ENCODE peak calls at places on chromosome 5, in ten cellular contexts. X, Y, T, A, S, N, Z, F, Q and D are unnamed samples.

GRCh38 chr5:8613078-8613685 is 744.2 kb downstream of the MTRR start:
- DNase-seq in X (no peak), Y (no peak), T (no peak), A (no peak), S (no peak), N (no peak), Z (no peak), F (no peak), Q (peak), D (no peak)

GRCh38 chr5:31113101-31113500 is 80.4 kb upstream of the CDH6 start:
- DNase-seq in X (no peak), Y (no peak), T (no peak), A (no peak), S (no peak), N (no peak), Z (no peak), F (no peak), Q (no peak), D (no peak)

GRCh38 chr5:6410421-6410820 is 32.1 kb upstream of the MED10 start:
- DNase-seq in X (no peak), Y (no peak), T (no peak), A (no peak), S (no peak), N (no peak), Z (no peak), F (no peak), Q (no peak), D (no peak)

GRCh38 chr5:36877667-36878420 is 1.3 kb downstream of the NIPBL start:
- DNase-seq in X (no peak), Y (peak), T (peak), A (no peak), S (peak), N (no peak), Z (no peak), F (peak), Q (peak), D (no peak)

GRCh38 chr5:134948929-134949328 is 18.8 kb upstream of the CATSPER3 start:
- DNase-seq in X (peak), Y (peak), T (no peak), A (no peak), S (no peak), N (peak), Z (no peak), F (no peak), Q (no peak), D (no peak)

GRCh38 chr5:138925090-138925635 is 50.0 kb upstream of the LRRTM2 start:
- DNase-seq in X (no peak), Y (no peak), T (no peak), A (no peak), S (no peak), N (no peak), Z (no peak), F (no peak), Q (no peak), D (no peak)

GRCh38 chr5:173454381-173454763 is 126.2 kb upstream of the STC2 start:
- DNase-seq in X (no peak), Y (no peak), T (no peak), A (no peak), S (no peak), N (no peak), Z (no peak), F (no peak), Q (peak), D (no peak)

GRCh38 chr5:101390317-101390908 is 487.3 kb upstream of the ST8SIA4 start:
- DNase-seq in X (no peak), Y (peak), T (peak), A (no peak), S (peak), N (no peak), Z (no peak), F (peak), Q (peak), D (no peak)

GRCh38 chr5:169408166-169408565 is 107.2 kb upstream of the SLIT3 start:
- DNase-seq in X (no peak), Y (no peak), T (no peak), A (no peak), S (no peak), N (no peak), Z (no peak), F (no peak), Q (no peak), D (no peak)

GRCh38 chr5:157918811-157919742 is 60.1 kb upstream of the CLINT1 start:
- DNase-seq in X (no peak), Y (peak), T (no peak), A (peak), S (no peak), N (peak), Z (no peak), F (no peak), Q (no peak), D (no peak)

GRCh38 chr5:88675159-88675757 is 207.7 kb downstream of the MEF2C start:
- DNase-seq in X (no peak), Y (no peak), T (no peak), A (no peak), S (no peak), N (no peak), Z (no peak), F (no peak), Q (no peak), D (no peak)

GRCh38 chr5:499233-500209 is 24.7 kb downstream of the SLC9A3 start:
- DNase-seq in X (no peak), Y (no peak), T (no peak), A (no peak), S (no peak), N (no peak), Z (no peak), F (no peak), Q (no peak), D (no peak)

GRCh38 chr5:149153751-149154610 is 12.7 kb downstream of the ABLIM3 start:
- DNase-seq in X (no peak), Y (no peak), T (no peak), A (no peak), S (no peak), N (no peak), Z (no peak), F (peak), Q (peak), D (no peak)
- TF ChIP-seq CTCF in X (no peak), Y (no peak), T (no peak), A (no peak), S (no peak), N (no peak), Z (no peak), F (peak), Q (no peak), D (no peak)

GRCh38 chr5:133928690-133929393 is 39.6 kb downstream of the C5orf15 start:
- DNase-seq in X (no peak), Y (no peak), T (no peak), A (no peak), S (no peak), N (no peak), Z (no peak), F (no peak), Q (no peak), D (no peak)

GRCh38 chr5:133932441-133933168 is 35.8 kb downstream of the C5orf15 start:
- DNase-seq in X (no peak), Y (no peak), T (no peak), A (no peak), S (no peak), N (peak), Z (no peak), F (peak), Q (no peak), D (no peak)

GRCh38 chr5:133931546-133931945 is 36.9 kb downstream of the C5orf15 start:
- DNase-seq in X (no peak), Y (no peak), T (no peak), A (no peak), S (no peak), N (no peak), Z (no peak), F (no peak), Q (no peak), D (no peak)

GRCh38 chr5:133930824-133931111 is 37.7 kb downstream of the C5orf15 start:
- DNase-seq in X (no peak), Y (no peak), T (no peak), A (no peak), S (no peak), N (no peak), Z (no peak), F (no peak), Q (no peak), D (no peak)

DNA sequence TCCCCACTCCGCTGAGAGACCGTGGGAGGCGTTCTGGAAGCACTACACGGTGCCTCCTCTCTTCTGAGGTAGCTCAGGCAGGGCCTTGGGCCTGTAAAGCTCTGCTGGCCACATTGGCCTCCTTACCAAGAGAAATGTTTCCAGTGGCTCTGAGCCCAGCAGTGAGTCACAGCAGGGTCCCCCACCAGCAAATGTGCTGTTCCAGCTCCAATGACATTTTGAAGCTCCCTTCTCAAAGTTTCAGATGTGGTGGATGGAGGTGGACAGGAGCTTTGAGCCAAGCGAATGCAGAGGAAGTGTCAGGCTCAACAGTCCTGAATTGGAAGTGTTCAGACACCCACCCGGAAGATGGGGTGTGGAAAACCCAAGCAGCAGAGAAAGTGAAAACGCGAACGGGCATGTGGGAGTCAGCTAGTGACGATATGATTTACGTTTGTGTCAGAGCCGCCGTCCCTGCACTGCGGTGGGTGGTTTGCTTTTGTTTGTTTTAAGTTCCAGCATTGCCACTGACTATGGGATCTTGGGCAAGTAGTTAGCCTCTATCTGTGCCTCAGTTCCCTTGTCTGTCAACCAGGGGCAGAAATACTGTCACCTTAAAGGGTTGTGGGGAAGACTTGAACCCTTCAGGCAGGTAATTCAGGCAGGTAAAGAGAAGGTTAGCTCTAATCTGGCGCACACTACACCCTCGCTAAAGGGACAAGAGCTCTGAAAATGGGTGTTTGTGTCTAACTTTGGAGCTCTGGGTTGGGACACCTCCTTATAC is 38.2 kb downstream of the C5orf15 start:
- DNase-seq in X (no peak), Y (no peak), T (no peak), A (no peak), S (no peak), N (peak), Z (no peak), F (peak), Q (no peak), D (no peak)
- H3K27ac ChIP-seq in X (no peak), Y (no peak), T (no peak), A (no peak), S (no peak), N (no peak), Z (no peak), F (peak), Q (no peak), D (no peak)

GRCh38 chr5:50665091-50665490 is 1.3 kb upstream of the PARP8 start:
- DNase-seq in X (no peak), Y (no peak), T (no peak), A (no peak), S (no peak), N (no peak), Z (no peak), F (no peak), Q (no peak), D (no peak)

GRCh38 chr5:50667079-50667652 is 729 bp downstream of the PARP8 start:
- DNase-seq in X (peak), Y (peak), T (peak), A (peak), S (no peak), N (peak), Z (peak), F (no peak), Q (no peak), D (peak)

GRCh38 chr5:50663636-50664035 is 2.8 kb upstream of the PARP8 start:
- DNase-seq in X (peak), Y (no peak), T (no peak), A (peak), S (no peak), N (peak), Z (no peak), F (no peak), Q (no peak), D (peak)

GRCh38 chr5:50666261-50667078 is at the start of gene PARP8:
- DNase-seq in X (peak), Y (no peak), T (peak), A (peak), S (no peak), N (peak), Z (peak), F (no peak), Q (no peak), D (peak)

DNA sequence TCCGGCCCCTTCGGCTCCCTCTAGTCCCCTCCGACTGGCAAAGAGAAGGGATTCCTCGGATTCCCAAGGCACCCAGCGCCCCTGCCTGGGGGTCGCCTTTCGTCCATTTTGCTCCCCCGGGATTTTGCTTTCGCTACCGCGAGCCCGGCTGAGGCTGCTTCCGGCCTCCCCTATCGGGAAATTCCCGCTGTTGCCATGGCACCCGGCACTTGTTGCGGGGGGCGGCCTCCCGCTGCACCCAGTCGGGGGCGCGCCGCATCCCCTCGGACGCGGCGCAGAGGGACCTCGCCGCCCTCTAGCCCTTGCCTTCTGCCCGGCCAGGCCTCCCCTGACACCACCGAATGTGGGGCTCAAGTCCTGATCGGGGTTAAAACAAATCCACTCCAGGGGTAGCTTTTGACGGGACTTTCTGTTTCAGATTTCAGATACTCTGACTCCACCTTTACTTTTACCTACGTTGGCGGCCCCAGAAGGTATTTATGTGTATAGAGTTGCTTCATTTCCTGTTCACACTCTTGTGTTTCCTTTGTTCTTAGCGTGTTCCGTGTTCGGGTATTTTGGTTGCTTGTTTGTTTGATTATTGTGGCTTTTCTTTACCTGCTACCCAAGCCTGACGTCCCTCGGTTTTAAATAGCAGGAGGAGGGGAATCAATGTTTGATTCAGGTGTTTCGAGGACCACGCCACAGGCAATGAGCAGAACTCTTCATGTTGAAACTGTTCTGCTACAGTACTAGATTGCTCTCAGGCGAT is 1.4 kb downstream of the PARP8 start:
- DNase-seq in X (peak), Y (peak), T (peak), A (peak), S (no peak), N (peak), Z (no peak), F (no peak), Q (no peak), D (peak)
- TF ChIP-seq POLR2AphosphoS5 in X (no peak), Y (no peak), T (peak), A (no peak), S (peak), N (peak), Z (no peak), F (no peak), Q (no peak), D (no peak)

GRCh38 chr5:107108111-107108510 is 562.6 kb downstream of the EFNA5 start:
- DNase-seq in X (no peak), Y (no peak), T (no peak), A (no peak), S (no peak), N (no peak), Z (no peak), F (no peak), Q (no peak), D (no peak)

GRCh38 chr5:107103522-107103921 is 567.2 kb downstream of the EFNA5 start:
- DNase-seq in X (no peak), Y (no peak), T (no peak), A (no peak), S (no peak), N (no peak), Z (no peak), F (no peak), Q (no peak), D (no peak)

GRCh38 chr5:107104040-107104773 is 566.5 kb downstream of the EFNA5 start:
- DNase-seq in X (no peak), Y (no peak), T (no peak), A (no peak), S (no peak), N (no peak), Z (peak), F (no peak), Q (no peak), D (no peak)

GRCh38 chr5:107100121-107100520 is 570.6 kb downstream of the EFNA5 start:
- DNase-seq in X (no peak), Y (no peak), T (no peak), A (no peak), S (no peak), N (no peak), Z (no peak), F (no peak), Q (no peak), D (no peak)

DNA sequence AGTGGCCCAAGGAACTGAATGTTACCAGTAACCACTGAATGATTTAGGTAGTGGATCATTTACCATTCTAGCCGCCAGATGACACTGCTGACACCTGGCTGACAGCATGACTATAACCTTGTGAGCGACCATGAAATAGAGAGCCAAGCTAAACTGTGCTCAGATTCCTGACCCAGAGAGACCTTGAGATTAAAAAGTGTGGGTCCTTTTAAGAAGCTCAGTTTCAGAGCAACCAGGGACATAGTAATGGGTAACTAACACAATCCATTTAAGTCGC is 566.0 kb downstream of the EFNA5 start:
- DNase-seq in X (no peak), Y (no peak), T (peak), A (no peak), S (no peak), N (no peak), Z (no peak), F (no peak), Q (no peak), D (no peak)
- TF ChIP-seq CTCF in X (no peak), Y (no peak), T (peak), A (no peak), S (no peak), N (no peak), Z (peak), F (no peak), Q (peak), D (no peak)

GRCh38 chr5:124935060-124935459 is 188.6 kb upstream of the ZNF608 start:
- DNase-seq in X (no peak), Y (no peak), T (no peak), A (no peak), S (no peak), N (peak), Z (no peak), F (no peak), Q (no peak), D (no peak)
- H3K27ac ChIP-seq in X (no peak), Y (no peak), T (no peak), A (no peak), S (no peak), N (no peak), Z (no peak), F (no peak), Q (no peak), D (no peak)

GRCh38 chr5:14246350-14247053 is 103.4 kb downstream of the TRIO start:
- DNase-seq in X (no peak), Y (no peak), T (no peak), A (no peak), S (no peak), N (no peak), Z (no peak), F (no peak), Q (no peak), D (no peak)
- TF ChIP-seq POLR2AphosphoS5 in X (no peak), Y (no peak), T (no peak), A (no peak), S (no peak), N (no peak), Z (no peak), F (no peak), Q (no peak), D (no peak)

DNA sequence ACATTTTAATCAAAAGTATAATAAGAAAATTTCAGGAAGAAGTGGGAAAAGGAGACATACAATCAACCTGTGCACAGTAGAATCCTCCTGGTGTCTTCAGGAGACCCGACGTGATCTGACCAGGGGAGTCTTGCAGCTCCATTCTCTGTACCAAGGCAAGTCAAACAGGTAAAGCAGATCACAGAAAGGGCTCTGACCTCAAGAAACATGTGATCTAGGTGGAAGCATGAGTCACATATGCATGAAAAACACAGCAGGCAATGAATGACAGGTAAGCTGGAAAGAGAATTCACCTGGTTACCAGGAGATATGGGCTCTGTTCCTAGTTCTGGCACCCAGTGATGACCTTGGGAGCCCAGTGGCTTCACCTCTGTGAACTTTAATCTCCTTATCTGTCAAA is 19.4 kb upstream of the FABP6 start:
- DNase-seq in X (no peak), Y (no peak), T (no peak), A (no peak), S (no peak), N (no peak), Z (no peak), F (no peak), Q (no peak), D (no peak)
- TF ChIP-seq CTCF in X (no peak), Y (no peak), T (no peak), A (no peak), S (no peak), N (no peak), Z (no peak), F (no peak), Q (no peak), D (no peak)

GRCh38 chr5:135979510-135979909 is 24.7 kb upstream of the LECT2 start:
- DNase-seq in X (no peak), Y (peak), T (no peak), A (no peak), S (no peak), N (no peak), Z (no peak), F (no peak), Q (no peak), D (no peak)
- H3K27ac ChIP-seq in X (peak), Y (no peak), T (no peak), A (no peak), S (no peak), N (no peak), Z (no peak), F (no peak), Q (no peak), D (no peak)